ENCODE peak calls at places on chromosomes 4 and X, in eight cellular contexts. C is activated T-cell treated with anti-CD3 and anti-CD28 coated beads, Interleukin-2, amount 50 U/mL, for 72 hours; N is endothelial cell; Z is COR-L47; T is dorsolateral prefrontal cortex; I is glutamatergic neuron; W is frontal cortex; A is colonic mucosa. Q is an unnamed sample.

GRCh38 chr4:1792832-1793495 is at the start of gene FGFR3:
- DNase-seq in C (peak), N (no peak), Z (no peak), T (no peak), I (no peak), W (peak), A (peak), Q (peak)

GRCh38 chr4:183403486-183403885 is 41.0 kb upstream of the CDKN2AIP start:
- DNase-seq in C (no peak), N (no peak), Z (no peak), T (no peak), I (no peak), W (no peak), A (no peak), Q (no peak)

GRCh38 chr4:10139518-10139917 is 22.9 kb upstream of the WDR1 start:
- DNase-seq in C (no peak), N (no peak), Z (no peak), T (no peak), I (no peak), W (no peak), A (no peak), Q (no peak)

GRCh38 chr4:1405636-1406415 is 416 bp downstream of the NKX1-1 start:
- DNase-seq in C (no peak), N (no peak), Z (no peak), T (no peak), I (peak), W (no peak), A (peak), Q (no peak)

GRCh38 chr4:30434656-30435055 is 285.5 kb upstream of the PCDH7 start:
- DNase-seq in C (no peak), N (no peak), Z (no peak), T (no peak), I (no peak), W (no peak), A (no peak), Q (peak)

GRCh38 chr4:147589586-147589985 is 27.6 kb upstream of the TMEM184C start:
- DNase-seq in C (no peak), N (no peak), Z (no peak), T (no peak), I (no peak), W (no peak), A (no peak), Q (no peak)

GRCh38 chr4:111475001-111475400 is 670.3 kb upstream of the FAM241A start:
- DNase-seq in C (no peak), N (peak), Z (peak), T (peak), I (peak), W (no peak), A (peak), Q (peak)

GRCh38 chrX:68146054-68146453 is 287.2 kb downstream of the OPHN1 start:
- DNase-seq in C (no peak), N (no peak), Z (no peak), T (no peak), I (no peak), W (peak), A (no peak), Q (peak)

GRCh38 chr4:123825596-123826291 is 429.1 kb downstream of the SPRY1 start:
- DNase-seq in C (no peak), N (no peak), Z (no peak), T (no peak), I (no peak), W (no peak), A (no peak), Q (peak)

GRCh38 chrX:70508296-70508911 is 63.8 kb downstream of the DLG3 start:
- DNase-seq in C (peak), N (no peak), Z (peak), T (no peak), I (no peak), W (no peak), A (no peak), Q (peak)

GRCh38 chr4:31045151-31045550 is 325.0 kb downstream of the PCDH7 start:
- DNase-seq in C (no peak), N (no peak), Z (no peak), T (no peak), I (no peak), W (no peak), A (no peak), Q (no peak)

GRCh38 chr4:176547005-176547404 is 227.2 kb downstream of the SPCS3 start:
- DNase-seq in C (no peak), N (no peak), Z (no peak), T (no peak), I (no peak), W (no peak), A (no peak), Q (peak)

GRCh38 chr4:173494013-173494970 is 35.7 kb downstream of the HAND2 start:
- DNase-seq in C (peak), N (peak), Z (peak), T (peak), I (peak), W (no peak), A (peak), Q (peak)

GRCh38 chr4:44674471-44674870 is 3.7 kb upstream of the GUF1 start:
- DNase-seq in C (no peak), N (no peak), Z (peak), T (no peak), I (no peak), W (no peak), A (no peak), Q (peak)

GRCh38 chr4:27096142-27096824 is 235.6 kb downstream of the STIM2 start:
- DNase-seq in C (no peak), N (no peak), Z (no peak), T (no peak), I (no peak), W (no peak), A (no peak), Q (peak)

GRCh38 chrX:154443479-154443910 is 446 bp upstream of the FAM50A start:
- DNase-seq in C (no peak), N (no peak), Z (no peak), T (no peak), I (peak), W (no peak), A (no peak), Q (peak)

GRCh38 chrX:11363069-11363594 is 69.9 kb downstream of the AMELX start:
- DNase-seq in C (no peak), N (no peak), Z (no peak), T (no peak), I (no peak), W (no peak), A (no peak), Q (no peak)

GRCh38 chrX:30781711-30782444 is 107.2 kb downstream of the TAB3 start:
- DNase-seq in C (no peak), N (no peak), Z (no peak), T (no peak), I (no peak), W (no peak), A (no peak), Q (no peak)

GRCh38 chrX:153580700-153581386 is 18.1 kb downstream of the CCNQ start:
- DNase-seq in C (no peak), N (peak), Z (no peak), T (no peak), I (peak), W (no peak), A (no peak), Q (no peak)

GRCh38 chr4:11568511-11568910 is 139.8 kb upstream of the HS3ST1 start:
- DNase-seq in C (no peak), N (no peak), Z (no peak), T (no peak), I (no peak), W (no peak), A (no peak), Q (no peak)

GRCh38 chr4:159508917-159509500 is 406.1 kb downstream of the RAPGEF2 start:
- DNase-seq in C (no peak), N (no peak), Z (no peak), T (no peak), I (no peak), W (no peak), A (no peak), Q (peak)

GRCh38 chr4:80989921-80990544 is 40.5 kb upstream of the BMP3 start:
- DNase-seq in C (peak), N (peak), Z (peak), T (no peak), I (no peak), W (peak), A (peak), Q (peak)

GRCh38 chrX:53440631-53441517 is 6.7 kb upstream of the HSD17B10 start:
- DNase-seq in C (peak), N (peak), Z (peak), T (peak), I (peak), W (no peak), A (peak), Q (peak)

GRCh38 chr4:107734120-107734519 is 14.1 kb upstream of the PAPSS1 start:
- DNase-seq in C (no peak), N (peak), Z (peak), T (no peak), I (no peak), W (no peak), A (no peak), Q (peak)

GRCh38 chr4:1009647-1010521 is 1.5 kb upstream of the FGFRL1 start:
- DNase-seq in C (peak), N (peak), Z (no peak), T (peak), I (peak), W (peak), A (peak), Q (peak)

GRCh38 chrX:68683580-68683979 is 36.1 kb downstream of the STARD8 start:
- DNase-seq in C (no peak), N (no peak), Z (no peak), T (no peak), I (no peak), W (no peak), A (no peak), Q (no peak)

GRCh38 chr4:127870688-127871087 is 10.0 kb upstream of the PLK4 start:
- DNase-seq in C (no peak), N (no peak), Z (no peak), T (no peak), I (no peak), W (peak), A (no peak), Q (peak)